ENCODE peak calls at places on chromosomes 2 and 18, in eight cellular contexts. One of them, this sample, is unnamed.

GRCh38 chr2:208726242-208726641 is 319.6 kb downstream of the PTH2R start:
- DNase-seq in LoVo: no peak
- DNase-seq in stimulated activated CD8-positive, alpha-beta memory T cell treated with anti-CD3 and anti-CD28 coated beads, Interleukin-15, amount 100 ng/mL, for 24 hours: no peak
- DNase-seq in upper lobe of right lung: no peak
- DNase-seq in NCI-H1048: no peak
- DNase-seq in breast epithelium: no peak
- DNase-seq in T-helper 2 cell: no peak
- DNase-seq in NCI-H1092 treated with DMSO at 0.1 percent for 48 hours: no peak
- DNase-seq in this sample: no peak

GRCh38 chr2:26847663-26848335 is at the start of gene DPYSL5:
- DNase-seq in LoVo: peak
- DNase-seq in stimulated activated CD8-positive, alpha-beta memory T cell treated with anti-CD3 and anti-CD28 coated beads, Interleukin-15, amount 100 ng/mL, for 24 hours: no peak
- DNase-seq in upper lobe of right lung: no peak
- DNase-seq in NCI-H1048: peak
- DNase-seq in breast epithelium: no peak
- DNase-seq in T-helper 2 cell: peak
- DNase-seq in NCI-H1092 treated with DMSO at 0.1 percent for 48 hours: peak
- DNase-seq in this sample: peak

GRCh38 chr2:22513563-22513962 is 871.4 kb upstream of the KLHL29 start:
- DNase-seq in LoVo: no peak
- DNase-seq in stimulated activated CD8-positive, alpha-beta memory T cell treated with anti-CD3 and anti-CD28 coated beads, Interleukin-15, amount 100 ng/mL, for 24 hours: no peak
- DNase-seq in upper lobe of right lung: no peak
- DNase-seq in NCI-H1048: no peak
- DNase-seq in breast epithelium: no peak
- DNase-seq in T-helper 2 cell: no peak
- DNase-seq in NCI-H1092 treated with DMSO at 0.1 percent for 48 hours: no peak
- DNase-seq in this sample: no peak

GRCh38 chr2:160379399-160379798 is 114.2 kb downstream of the RBMS1 start:
- DNase-seq in LoVo: no peak
- DNase-seq in stimulated activated CD8-positive, alpha-beta memory T cell treated with anti-CD3 and anti-CD28 coated beads, Interleukin-15, amount 100 ng/mL, for 24 hours: no peak
- DNase-seq in upper lobe of right lung: no peak
- DNase-seq in NCI-H1048: no peak
- DNase-seq in breast epithelium: no peak
- DNase-seq in T-helper 2 cell: no peak
- DNase-seq in NCI-H1092 treated with DMSO at 0.1 percent for 48 hours: no peak
- DNase-seq in this sample: no peak

GRCh38 chr2:127428057-127428814 is 10.0 kb downstream of the PROC start:
- DNase-seq in LoVo: no peak
- DNase-seq in stimulated activated CD8-positive, alpha-beta memory T cell treated with anti-CD3 and anti-CD28 coated beads, Interleukin-15, amount 100 ng/mL, for 24 hours: no peak
- DNase-seq in upper lobe of right lung: peak
- DNase-seq in NCI-H1048: no peak
- DNase-seq in breast epithelium: no peak
- DNase-seq in T-helper 2 cell: no peak
- DNase-seq in NCI-H1092 treated with DMSO at 0.1 percent for 48 hours: no peak
- DNase-seq in this sample: no peak

GRCh38 chr2:71788601-71789240 is 335.4 kb downstream of the DYSF start:
- DNase-seq in LoVo: no peak
- DNase-seq in stimulated activated CD8-positive, alpha-beta memory T cell treated with anti-CD3 and anti-CD28 coated beads, Interleukin-15, amount 100 ng/mL, for 24 hours: no peak
- DNase-seq in upper lobe of right lung: no peak
- DNase-seq in NCI-H1048: no peak
- DNase-seq in breast epithelium: no peak
- DNase-seq in T-helper 2 cell: no peak
- DNase-seq in NCI-H1092 treated with DMSO at 0.1 percent for 48 hours: no peak
- DNase-seq in this sample: no peak

GRCh38 chr2:43824951-43825493 is 13.6 kb downstream of the ABCG5 start:
- DNase-seq in LoVo: no peak
- DNase-seq in stimulated activated CD8-positive, alpha-beta memory T cell treated with anti-CD3 and anti-CD28 coated beads, Interleukin-15, amount 100 ng/mL, for 24 hours: no peak
- DNase-seq in upper lobe of right lung: no peak
- DNase-seq in NCI-H1048: no peak
- DNase-seq in breast epithelium: no peak
- DNase-seq in T-helper 2 cell: no peak
- DNase-seq in NCI-H1092 treated with DMSO at 0.1 percent for 48 hours: no peak
- DNase-seq in this sample: no peak

GRCh38 chr2:127829845-127830246 is 18.9 kb upstream of the WDR33 start:
- DNase-seq in LoVo: no peak
- DNase-seq in stimulated activated CD8-positive, alpha-beta memory T cell treated with anti-CD3 and anti-CD28 coated beads, Interleukin-15, amount 100 ng/mL, for 24 hours: no peak
- DNase-seq in upper lobe of right lung: no peak
- DNase-seq in NCI-H1048: peak
- DNase-seq in breast epithelium: no peak
- DNase-seq in T-helper 2 cell: peak
- DNase-seq in NCI-H1092 treated with DMSO at 0.1 percent for 48 hours: no peak
- DNase-seq in this sample: peak

GRCh38 chr2:45821558-45822271 is 170.2 kb downstream of the PRKCE start:
- DNase-seq in LoVo: peak
- DNase-seq in stimulated activated CD8-positive, alpha-beta memory T cell treated with anti-CD3 and anti-CD28 coated beads, Interleukin-15, amount 100 ng/mL, for 24 hours: no peak
- DNase-seq in upper lobe of right lung: peak
- DNase-seq in NCI-H1048: no peak
- DNase-seq in breast epithelium: peak
- DNase-seq in T-helper 2 cell: no peak
- DNase-seq in NCI-H1092 treated with DMSO at 0.1 percent for 48 hours: peak
- DNase-seq in this sample: no peak

GRCh38 chr2:54728669-54729120 is 5.2 kb downstream of the EML6 start:
- DNase-seq in LoVo: peak
- DNase-seq in stimulated activated CD8-positive, alpha-beta memory T cell treated with anti-CD3 and anti-CD28 coated beads, Interleukin-15, amount 100 ng/mL, for 24 hours: no peak
- DNase-seq in upper lobe of right lung: no peak
- DNase-seq in NCI-H1048: no peak
- DNase-seq in breast epithelium: no peak
- DNase-seq in T-helper 2 cell: no peak
- DNase-seq in NCI-H1092 treated with DMSO at 0.1 percent for 48 hours: no peak
- DNase-seq in this sample: no peak

GRCh38 chr2:108562274-108562673 is 28.0 kb downstream of the LIMS1 start:
- DNase-seq in LoVo: no peak
- DNase-seq in stimulated activated CD8-positive, alpha-beta memory T cell treated with anti-CD3 and anti-CD28 coated beads, Interleukin-15, amount 100 ng/mL, for 24 hours: no peak
- DNase-seq in upper lobe of right lung: no peak
- DNase-seq in NCI-H1048: no peak
- DNase-seq in breast epithelium: no peak
- DNase-seq in T-helper 2 cell: no peak
- DNase-seq in NCI-H1092 treated with DMSO at 0.1 percent for 48 hours: no peak
- DNase-seq in this sample: no peak

GRCh38 chr2:176173679-176174381 is 14.6 kb upstream of the HOXD1 start:
- DNase-seq in LoVo: no peak
- DNase-seq in stimulated activated CD8-positive, alpha-beta memory T cell treated with anti-CD3 and anti-CD28 coated beads, Interleukin-15, amount 100 ng/mL, for 24 hours: no peak
- DNase-seq in upper lobe of right lung: no peak
- DNase-seq in NCI-H1048: no peak
- DNase-seq in breast epithelium: no peak
- DNase-seq in T-helper 2 cell: no peak
- DNase-seq in NCI-H1092 treated with DMSO at 0.1 percent for 48 hours: no peak
- DNase-seq in this sample: no peak

GRCh38 chr2:31522742-31523141 is 58.0 kb downstream of the SRD5A2 start:
- DNase-seq in LoVo: no peak
- DNase-seq in stimulated activated CD8-positive, alpha-beta memory T cell treated with anti-CD3 and anti-CD28 coated beads, Interleukin-15, amount 100 ng/mL, for 24 hours: no peak
- DNase-seq in upper lobe of right lung: no peak
- DNase-seq in NCI-H1048: no peak
- DNase-seq in breast epithelium: no peak
- DNase-seq in T-helper 2 cell: no peak
- DNase-seq in NCI-H1092 treated with DMSO at 0.1 percent for 48 hours: peak
- DNase-seq in this sample: no peak

GRCh38 chr2:85017436-85018048 is 46.6 kb downstream of the KCMF1 start:
- DNase-seq in LoVo: no peak
- DNase-seq in stimulated activated CD8-positive, alpha-beta memory T cell treated with anti-CD3 and anti-CD28 coated beads, Interleukin-15, amount 100 ng/mL, for 24 hours: no peak
- DNase-seq in upper lobe of right lung: no peak
- DNase-seq in NCI-H1048: no peak
- DNase-seq in breast epithelium: no peak
- DNase-seq in T-helper 2 cell: peak
- DNase-seq in NCI-H1092 treated with DMSO at 0.1 percent for 48 hours: no peak
- DNase-seq in this sample: no peak

GRCh38 chr2:96147593-96148201 is 2.5 kb upstream of the DUSP2 start:
- DNase-seq in LoVo: no peak
- DNase-seq in stimulated activated CD8-positive, alpha-beta memory T cell treated with anti-CD3 and anti-CD28 coated beads, Interleukin-15, amount 100 ng/mL, for 24 hours: no peak
- DNase-seq in upper lobe of right lung: peak
- DNase-seq in NCI-H1048: no peak
- DNase-seq in breast epithelium: peak
- DNase-seq in T-helper 2 cell: no peak
- DNase-seq in NCI-H1092 treated with DMSO at 0.1 percent for 48 hours: no peak
- DNase-seq in this sample: no peak

GRCh38 chr18:1846640-1847039 is 724.7 kb downstream of the METTL4 start:
- DNase-seq in LoVo: no peak
- DNase-seq in stimulated activated CD8-positive, alpha-beta memory T cell treated with anti-CD3 and anti-CD28 coated beads, Interleukin-15, amount 100 ng/mL, for 24 hours: no peak
- DNase-seq in upper lobe of right lung: no peak
- DNase-seq in NCI-H1048: no peak
- DNase-seq in breast epithelium: no peak
- DNase-seq in T-helper 2 cell: peak
- DNase-seq in NCI-H1092 treated with DMSO at 0.1 percent for 48 hours: no peak
- DNase-seq in this sample: no peak

GRCh38 chr2:86700705-86701104 is 19.4 kb upstream of the RMND5A start:
- DNase-seq in LoVo: no peak
- DNase-seq in stimulated activated CD8-positive, alpha-beta memory T cell treated with anti-CD3 and anti-CD28 coated beads, Interleukin-15, amount 100 ng/mL, for 24 hours: no peak
- DNase-seq in upper lobe of right lung: no peak
- DNase-seq in NCI-H1048: no peak
- DNase-seq in breast epithelium: no peak
- DNase-seq in T-helper 2 cell: no peak
- DNase-seq in NCI-H1092 treated with DMSO at 0.1 percent for 48 hours: no peak
- DNase-seq in this sample: no peak

GRCh38 chr2:148640767-148641166 is 3.8 kb upstream of the EPC2 start:
- DNase-seq in LoVo: no peak
- DNase-seq in stimulated activated CD8-positive, alpha-beta memory T cell treated with anti-CD3 and anti-CD28 coated beads, Interleukin-15, amount 100 ng/mL, for 24 hours: no peak
- DNase-seq in upper lobe of right lung: no peak
- DNase-seq in NCI-H1048: no peak
- DNase-seq in breast epithelium: no peak
- DNase-seq in T-helper 2 cell: no peak
- DNase-seq in NCI-H1092 treated with DMSO at 0.1 percent for 48 hours: peak
- DNase-seq in this sample: no peak

GRCh38 chr18:52451851-52452250 is 111.9 kb downstream of the DCC start:
- DNase-seq in LoVo: no peak
- DNase-seq in stimulated activated CD8-positive, alpha-beta memory T cell treated with anti-CD3 and anti-CD28 coated beads, Interleukin-15, amount 100 ng/mL, for 24 hours: no peak
- DNase-seq in upper lobe of right lung: no peak
- DNase-seq in NCI-H1048: no peak
- DNase-seq in breast epithelium: no peak
- DNase-seq in T-helper 2 cell: no peak
- DNase-seq in NCI-H1092 treated with DMSO at 0.1 percent for 48 hours: no peak
- DNase-seq in this sample: no peak